ENCODE peak calls at places on chromosomes 5 and 9, in nine cellular contexts. H is neural progenitor cell, Z is fibroblast of pulmonary artery, T is foreskin fibroblast, U is GM20000, N is fibroblast of the aortic adventitia, B is HFF-Myc, W is fibroblast of villous mesenchyme, M is RWPE1. R is an unnamed sample.

GRCh38 chr5:17448877-17449276 is 49.2 kb upstream of the TAF11L2 start:
- DNase-seq in W (no peak), B (no peak), M (no peak), Z (no peak), U (no peak), T (no peak), H (no peak), N (peak; percentile 28), R (no peak)

GRCh38 chr5:74641778-74642542 is 1.4 kb upstream of the ENC1 start:
- DNase-seq in U (peak; percentile 28), H (peak; percentile 55), N (peak; percentile 89), Z (peak; percentile 93), M (peak; percentile 57), B (peak; percentile 60), T (peak; percentile 91), W (peak; percentile 82), R (no peak)

GRCh38 chr9:112046181-112046580 is 128.9 kb downstream of the SUSD1 start:
- DNase-seq in T (peak; percentile 73), W (peak; percentile 40), H (no peak), Z (peak; percentile 59), N (peak; percentile 69), U (no peak), M (peak; percentile 80), B (no peak), R (no peak)

GRCh38 chr9:106689089-106689488 is 173.9 kb upstream of the ZNF462 start:
- DNase-seq in U (no peak), Z (peak; percentile 21), B (no peak), W (peak; percentile 62), H (no peak), N (peak; percentile 5), T (no peak), M (no peak), R (no peak)

GRCh38 chr5:140345919-140346347 is 470 bp downstream of the HBEGF start:
- DNase-seq in U (no peak), T (peak; percentile 85), H (peak; percentile 85), M (peak; percentile 62), W (peak; percentile 53), N (peak; percentile 59), B (no peak), Z (peak; percentile 68), R (no peak)

GRCh38 chr5:10424124-10424731 is 17.5 kb upstream of the ROPN1L start:
- DNase-seq in M (peak; percentile 31), W (peak; percentile 46), U (peak; percentile 21), N (peak; percentile 59), Z (peak; percentile 64), B (no peak), T (peak; percentile 66), H (peak; percentile 61), R (no peak)

GRCh38 chr9:120394058-120394669 is 185.8 kb downstream of the CDK5RAP2 start:
- DNase-seq in N (peak; percentile 86), Z (peak; percentile 88), T (peak; percentile 97), W (peak; percentile 95), U (no peak), B (peak; percentile 84), H (no peak), M (peak; percentile 81), R (peak; percentile 86)

GRCh38 chr5:177366528-177367322 is 9.0 kb downstream of the RGS14 start:
- DNase-seq in H (peak; percentile 96), W (peak; percentile 77), N (peak; percentile 79), T (peak; percentile 94), M (peak; percentile 58), U (no peak), Z (peak; percentile 86), B (peak; percentile 59), R (no peak)

GRCh38 chr5:140372971-140373487 is 13.0 kb downstream of the SLC4A9 start:
- DNase-seq in W (peak; percentile 75), U (peak; percentile 59), N (peak; percentile 87), B (peak; percentile 70), T (peak; percentile 84), M (peak; percentile 84), H (peak; percentile 86), Z (peak; percentile 89), R (peak; percentile 45)

GRCh38 chr9:88826651-88827245 is 164.5 kb upstream of the S1PR3 start:
- DNase-seq in W (peak; percentile 83), T (peak; percentile 67), B (no peak), H (no peak), N (peak; percentile 87), Z (peak; percentile 81), U (no peak), M (no peak), R (no peak)

DNA sequence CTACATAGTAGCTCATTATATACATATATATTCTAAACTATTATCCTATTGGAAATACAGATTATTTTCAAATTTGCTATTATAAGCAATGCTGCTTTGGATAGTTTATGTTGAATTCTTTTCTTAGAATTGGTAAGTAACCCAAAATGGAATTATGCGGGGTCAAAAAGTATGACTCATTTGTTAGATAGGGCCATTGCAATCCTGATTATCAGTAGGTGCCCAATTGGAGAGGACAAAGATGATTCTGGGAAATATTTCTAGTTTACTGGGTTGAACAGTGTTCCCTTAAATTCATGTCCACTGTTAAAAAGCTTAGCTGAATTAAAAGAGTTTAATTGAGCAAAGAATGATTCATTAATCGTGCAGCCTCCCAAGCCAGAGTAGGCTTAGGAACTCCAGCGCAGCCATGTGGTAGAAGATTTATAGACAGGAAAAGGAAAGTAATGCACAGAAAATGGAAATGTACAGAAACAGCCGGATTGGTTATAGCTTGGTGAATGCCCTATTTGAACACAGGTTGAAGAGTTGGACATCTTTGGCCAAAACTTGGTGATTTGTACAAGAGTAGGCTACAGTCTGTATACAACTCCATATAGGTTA is 81.8 kb downstream of the GDNF start:
- DNase-seq in B (no peak), N (no peak), U (no peak), T (peak; percentile 65), M (no peak), H (no peak), W (no peak), Z (no peak), R (no peak)
- TF ChIP-seq CTCF in B (peak; percentile 9), N (peak; percentile 13), U (no peak), T (no peak), M (no peak), H (no peak), W (peak; percentile 29), Z (peak; percentile 20), R (no peak)

DNA sequence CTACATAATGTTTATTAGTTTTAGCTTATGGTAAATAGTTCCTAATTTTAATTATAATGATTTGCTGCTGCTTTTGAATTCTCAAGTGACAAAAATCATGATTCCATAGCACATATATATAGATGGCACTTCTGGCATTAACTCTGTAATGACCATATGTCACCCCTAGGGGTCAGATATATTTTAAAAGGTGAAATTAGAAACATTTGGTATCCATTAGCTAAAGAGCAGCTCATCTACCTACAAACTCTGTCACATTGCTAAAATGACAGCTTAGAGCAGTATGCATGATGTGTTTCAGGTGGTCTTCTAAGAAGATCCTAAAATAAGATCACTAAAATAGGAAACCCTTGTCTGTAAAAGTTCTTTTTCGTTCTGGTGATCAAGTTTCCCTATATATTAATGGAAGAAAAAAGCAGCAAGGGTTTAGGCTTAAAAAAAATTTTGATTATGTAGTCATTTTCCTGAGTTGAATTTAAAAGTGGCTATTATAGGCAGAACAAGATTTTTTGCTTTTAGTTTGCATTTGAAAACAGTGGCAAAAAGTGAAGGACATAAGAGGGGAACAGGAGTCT is 157.7 kb upstream of the POU5F2 start:
- DNase-seq in U (peak; percentile 6), N (no peak), T (peak; percentile 21), Z (peak; percentile 20), W (no peak), M (peak; percentile 26), B (no peak), H (peak; percentile 12), R (no peak)
- TF ChIP-seq CTCF in U (peak; percentile 32), N (peak; percentile 30), T (peak; percentile 6), Z (peak; percentile 44), W (peak; percentile 60), M (peak; percentile 56), B (peak; percentile 21), H (peak; percentile 71), R (peak; percentile 20)

GRCh38 chr5:60495644-60496520 is 204.1 kb downstream of the DEPDC1B start:
- DNase-seq in W (no peak), T (no peak), U (no peak), M (no peak), H (no peak), B (no peak), Z (no peak), N (no peak), R (no peak)

GRCh38 chr5:60494635-60495034 is 205.3 kb downstream of the DEPDC1B start:
- DNase-seq in U (peak; percentile 27), W (no peak), M (no peak), B (no peak), T (no peak), Z (no peak), H (no peak), N (no peak), R (no peak)

GRCh38 chr5:60493372-60493771 is 206.6 kb downstream of the DEPDC1B start:
- DNase-seq in N (no peak), M (no peak), T (no peak), Z (no peak), B (no peak), H (no peak), U (no peak), W (no peak), R (no peak)

GRCh38 chr5:60494144-60494543 is 205.8 kb downstream of the DEPDC1B start:
- DNase-seq in W (no peak), H (peak; percentile 60), B (no peak), U (no peak), Z (no peak), T (no peak), N (no peak), M (no peak), R (no peak)

DNA sequence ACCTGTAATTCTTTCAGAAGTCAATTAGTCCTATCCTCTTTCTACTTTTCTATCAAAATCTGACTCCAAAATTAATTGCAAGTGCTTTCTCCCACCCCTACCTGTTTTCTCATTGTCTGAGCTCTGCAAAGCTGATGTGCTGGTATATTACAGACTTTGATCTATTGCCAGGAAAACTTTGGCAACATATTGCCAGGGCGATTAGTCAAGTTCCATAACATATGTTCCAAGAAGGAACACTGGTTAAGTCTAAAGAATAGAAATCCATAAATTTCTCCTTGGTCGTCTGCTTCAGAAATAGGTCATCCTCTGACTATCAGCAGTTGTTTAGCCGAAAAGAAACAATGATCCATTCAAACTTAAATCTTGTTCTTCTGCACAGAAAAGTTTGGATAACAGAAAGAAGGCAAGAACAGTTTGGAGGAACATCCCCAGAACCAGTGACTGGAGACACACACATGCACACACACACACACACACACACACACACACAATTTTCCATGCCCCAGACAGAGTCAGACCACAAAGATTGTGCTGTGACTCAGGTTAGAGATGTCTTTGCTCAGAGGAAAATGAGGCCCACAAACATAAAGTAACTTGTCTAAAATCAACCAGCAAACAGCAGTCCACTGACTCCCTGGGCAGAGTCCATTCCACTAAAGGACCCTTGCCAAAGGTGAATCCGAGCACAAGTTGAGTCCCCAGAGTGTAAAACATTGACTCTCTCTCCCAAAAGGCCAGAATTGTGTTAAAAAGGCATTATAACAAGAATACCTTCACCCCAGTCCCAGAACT is 202.1 kb downstream of the DEPDC1B start:
- DNase-seq in T (peak; percentile 40), B (no peak), M (no peak), W (no peak), U (no peak), N (peak; percentile 64), Z (peak; percentile 31), H (no peak), R (no peak)
- TF ChIP-seq CTCF in T (no peak), B (no peak), M (no peak), W (no peak), U (no peak), N (no peak), Z (no peak), H (no peak), R (no peak)

DNA sequence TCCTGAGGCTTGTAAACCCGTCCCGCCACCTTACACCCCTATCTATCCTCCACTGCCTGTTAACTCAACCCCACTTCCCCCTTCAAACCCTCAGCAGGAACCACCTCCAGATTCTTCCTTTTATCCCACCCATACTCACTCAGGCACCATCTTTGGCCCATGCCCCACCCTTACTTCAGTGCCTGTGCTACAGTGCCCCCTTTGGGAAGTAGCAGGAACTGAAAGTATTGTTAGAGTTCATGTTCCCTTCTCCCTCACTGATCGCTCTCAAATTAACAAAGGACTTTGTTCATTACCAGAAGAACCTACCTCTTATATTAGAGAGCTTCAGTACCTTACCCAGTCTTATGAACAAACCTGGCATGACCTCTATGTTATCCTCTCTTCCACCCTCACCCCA is 92.2 kb upstream of the MOCS2 start:
- DNase-seq in T (no peak), M (no peak), N (no peak), H (no peak), B (no peak), Z (no peak), W (no peak), U (no peak), R (no peak)
- TF ChIP-seq CTCF in T (peak; percentile 2), M (no peak), N (no peak), H (peak; percentile 27), B (peak; percentile 31), Z (peak; percentile 17), W (peak; percentile 30), U (no peak), R (no peak)

R was measured in AG09319.